ENCODE peak calls at places on chromosomes 1 and 21, in five cellular contexts. Y is cardiac muscle cell; G is heart left ventricle; E is ovary; C is naive thymus-derived CD4-positive, alpha-beta T cell. U is an unnamed sample.
A peak's percentile ranks its signal among the peaks of the same experiment; 100 is the strongest.

GRCh38 chr1:53409695-53410094 is 49.5 kb upstream of the DMRTB1 start:
- DNase-seq in Y (no peak), G (no peak), E (no peak), C (no peak), U (no peak)

GRCh38 chr21:18899261-18899660 is 495.7 kb upstream of the TMPRSS15 start:
- DNase-seq in Y (no peak), G (no peak), E (no peak), C (no peak), U (no peak)

GRCh38 chr1:38727629-38728175 is 131.9 kb downstream of the RRAGC start:
- DNase-seq in Y (peak; percentile 10), G (no peak), E (no peak), C (no peak), U (no peak)

GRCh38 chr1:2001773-2002411 is 1.7 kb downstream of the CFAP74 start:
- DNase-seq in Y (no peak), G (no peak), E (no peak), C (no peak), U (no peak)

GRCh38 chr1:208007938-208008342 is 97.0 kb upstream of the CD34 start:
- DNase-seq in Y (no peak), G (no peak), E (no peak), C (no peak), U (no peak)

GRCh38 chr1:225653463-225654276 is 747 bp upstream of the ENAH start:
- DNase-seq in Y (peak; percentile 70), G (peak; percentile 77), E (peak; percentile 83), C (peak; percentile 20), U (peak; percentile 93)

GRCh38 chr1:17183388-17184160 is 21.4 kb upstream of the PADI1 start:
- DNase-seq in Y (no peak), G (no peak), E (no peak), C (no peak), U (no peak)

GRCh38 chr1:201503397-201504176 is 3.3 kb downstream of the CSRP1 start:
- DNase-seq in Y (peak; percentile 87), G (peak; percentile 62), E (peak; percentile 74), C (no peak), U (peak; percentile 94)

GRCh38 chr21:37764696-37765095 is 151.6 kb downstream of the KCNJ6 start:
- DNase-seq in Y (no peak), G (no peak), E (no peak), C (no peak), U (no peak)

GRCh38 chr1:51735746-51736254 is 118.9 kb downstream of the OSBPL9 start:
- DNase-seq in Y (no peak), G (no peak), E (no peak), C (no peak), U (no peak)

GRCh38 chr1:51731998-51732397 is 115.1 kb downstream of the OSBPL9 start:
- DNase-seq in Y (no peak), G (no peak), E (no peak), C (no peak), U (no peak)

GRCh38 chr1:51732701-51733425 is 116.0 kb downstream of the OSBPL9 start:
- DNase-seq in Y (no peak), G (no peak), E (no peak), C (no peak), U (no peak)

GRCh38 chr1:51734899-51735745 is 118.2 kb downstream of the OSBPL9 start:
- DNase-seq in Y (no peak), G (no peak), E (no peak), C (no peak), U (no peak)

GRCh38 chr1:51733793-51734522 is 117.1 kb downstream of the OSBPL9 start:
- DNase-seq in Y (no peak), G (no peak), E (no peak), C (no peak), U (no peak)
- H3K4me1 ChIP-seq in Y (peaks cover 66% of the 10 kb centered on the region), G (peaks cover 17% of the 10 kb centered on the region), E (peaks cover 11% of the 10 kb centered on the region), C (peaks cover 23% of the 10 kb centered on the region), U (peaks cover 34% of the 10 kb centered on the region)

DNA sequence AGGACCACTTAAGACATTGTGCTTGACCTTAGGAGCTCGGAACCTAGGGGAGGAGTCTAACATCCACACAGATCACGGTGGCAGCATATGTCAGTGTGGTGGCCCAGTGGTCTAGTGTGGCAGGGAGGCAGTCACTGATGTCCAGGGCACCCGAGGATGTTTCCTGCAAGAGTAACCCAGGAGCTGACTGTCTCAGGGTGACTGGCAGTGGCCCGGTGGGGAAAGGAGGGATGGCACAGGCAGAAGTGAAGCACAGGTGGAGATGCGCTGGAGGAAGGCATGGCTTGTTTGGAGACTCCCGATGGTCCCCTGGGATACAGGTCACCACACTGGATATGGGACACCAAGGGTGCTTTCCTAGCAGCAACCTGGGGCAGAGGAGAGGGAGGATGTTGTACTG is 16.3 kb downstream of the CHIT1 start:
- DNase-seq in Y (no peak), G (no peak), E (no peak), C (no peak), U (peak; percentile 30)
- H3K4me3 ChIP-seq in Y (no peak overlapping the region), G (no peak overlapping the region), E (no peak overlapping the region), C (no peak overlapping the region), U (no peak overlapping the region)

DNA sequence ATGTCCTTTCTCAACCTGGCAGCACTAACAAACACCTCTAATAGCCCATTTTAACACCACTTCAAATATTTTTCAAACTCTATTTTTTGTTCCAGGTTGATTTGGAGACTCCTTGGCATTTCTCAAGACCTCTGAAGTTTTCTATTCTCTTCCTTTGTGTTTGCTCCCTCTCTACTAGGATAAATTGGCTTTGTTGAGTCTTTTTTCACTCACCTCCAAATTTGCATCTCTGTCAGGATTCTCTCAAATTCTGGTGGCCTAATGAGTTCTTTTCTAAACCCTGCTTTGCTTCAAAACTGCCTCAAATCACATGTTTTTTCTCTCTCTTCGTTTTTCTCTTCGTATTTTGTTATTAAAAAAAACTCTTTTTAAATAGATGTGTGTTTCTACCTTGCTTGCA is 582.2 kb upstream of the ADGRL4 start:
- DNase-seq in Y (no peak), G (no peak), E (no peak), C (no peak), U (no peak)
- H3K27ac ChIP-seq in Y (no peak overlapping the region), G (no peak overlapping the region), E (no peak overlapping the region), C (no peak overlapping the region), U (no peak overlapping the region)

GRCh38 chr1:181149326-181150000 is 61.0 kb downstream of the IER5 start:
- DNase-seq in Y (no peak), G (no peak), E (no peak), C (no peak), U (no peak)

GRCh38 chr1:181150273-181150672 is 61.8 kb downstream of the IER5 start:
- DNase-seq in Y (no peak), G (no peak), E (no peak), C (no peak), U (no peak)

GRCh38 chr1:181151378-181152326 is 63.2 kb downstream of the IER5 start:
- DNase-seq in Y (no peak), G (peak; percentile 78), E (no peak), C (no peak), U (no peak)

GRCh38 chr1:181150842-181151241 is 62.3 kb downstream of the IER5 start:
- DNase-seq in Y (no peak), G (no peak), E (no peak), C (no peak), U (no peak)

DNA sequence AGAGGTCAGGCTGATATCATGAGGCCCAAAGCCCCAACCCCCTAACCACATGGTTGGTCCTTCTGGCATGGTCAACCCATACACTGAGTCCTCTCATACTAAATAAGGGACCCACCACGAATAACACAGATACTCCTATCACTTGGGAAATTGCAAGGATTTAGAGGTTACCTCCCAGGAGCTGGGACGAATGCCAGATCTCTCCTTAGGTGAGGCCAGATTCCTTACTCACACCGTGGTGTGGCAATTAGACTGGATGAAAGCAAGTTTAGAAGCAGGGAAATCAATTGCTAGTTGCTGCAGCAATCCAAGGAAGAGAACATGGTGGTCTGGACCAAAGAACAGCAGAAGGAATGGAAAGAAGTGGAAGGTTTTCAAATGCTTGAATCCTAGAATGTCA is 60.1 kb downstream of the IER5 start:
- DNase-seq in Y (no peak), G (no peak), E (no peak), C (no peak), U (no peak)
- H3K4me1 ChIP-seq in Y (peaks cover 33% of the 10 kb centered on the region), G (peaks cover 22% of the 10 kb centered on the region), E (peaks cover 9% of the 10 kb centered on the region), C (peaks cover 41% of the 10 kb centered on the region), U (peaks cover 8% of the 10 kb centered on the region)

GRCh38 chr21:16193758-16194606 is 464.2 kb downstream of the USP25 start:
- DNase-seq in Y (peak; percentile 71), G (peak; percentile 67), E (peak; percentile 71), C (no peak), U (peak; percentile 22)
- H3K4me3 ChIP-seq in Y (peak overlapping the region; percentile 48), G (peak overlapping the region; percentile 55), E (peak overlapping the region; percentile 46), C (no peak overlapping the region), U (peak overlapping the region; percentile 51)

U was measured in ascending aorta.